ENCODE peak calls at places on chromosomes 7 and 10, in five cellular contexts. F, K, T, Y and L are unnamed samples.

GRCh38 chr7:139702811-139703467 is 74.9 kb downstream of the HIPK2 start:
- DNase-seq in Y (no peak), F (no peak), K (no peak), T (no peak), L (no peak)

GRCh38 chr10:131935260-131935659 is 34.5 kb downstream of the PPP2R2D start:
- DNase-seq in T (no peak), K (no peak), F (no peak), Y (no peak), L (no peak)

GRCh38 chr7:491292-491957 is 28.2 kb downstream of the PDGFA start:
- DNase-seq in K (no peak), T (peak), F (no peak), Y (no peak), L (no peak)

GRCh38 chr10:121084675-121085070 is 233.5 kb downstream of the WDR11 start:
- DNase-seq in T (no peak), F (no peak), Y (no peak), K (no peak), L (no peak)

GRCh38 chr7:122770943-122771342 is 68.2 kb upstream of the RNF148 start:
- DNase-seq in Y (no peak), T (no peak), F (no peak), K (no peak), L (no peak)

GRCh38 chr10:84525120-84525806 is 196.9 kb downstream of the CCSER2 start:
- DNase-seq in F (no peak), T (no peak), K (no peak), Y (no peak), L (no peak)

GRCh38 chr10:28250782-28251181 is 52.1 kb downstream of the MPP7 start:
- DNase-seq in T (no peak), F (peak), K (peak), Y (no peak), L (no peak)

GRCh38 chr7:78437118-78437517 is 638.5 kb downstream of the PHTF2 start:
- DNase-seq in Y (peak), K (peak), T (no peak), F (peak), L (no peak)

GRCh38 chr10:8042864-8043568 is 11.5 kb upstream of the GATA3 start:
- DNase-seq in Y (no peak), K (no peak), F (no peak), T (no peak), L (no peak)

GRCh38 chr7:151759591-151760042 is 117.3 kb downstream of the PRKAG2 start:
- DNase-seq in K (peak), T (no peak), Y (peak), F (peak), L (peak)

GRCh38 chr7:80879849-80880248 is 39.0 kb downstream of the SEMA3C start:
- DNase-seq in T (no peak), Y (peak), K (no peak), F (peak), L (no peak)

GRCh38 chr10:44949127-44949802 is 10.3 kb upstream of the RASSF4 start:
- DNase-seq in T (no peak), Y (no peak), F (no peak), K (no peak), L (no peak)

GRCh38 chr7:98240961-98241673 is 10.9 kb downstream of the TECPR1 start:
- DNase-seq in Y (peak), T (no peak), K (no peak), F (peak), L (peak)

GRCh38 chr7:123096434-123096833 is 100.9 kb upstream of the TAS2R16 start:
- DNase-seq in T (no peak), K (peak), Y (no peak), F (no peak), L (no peak)

DNA sequence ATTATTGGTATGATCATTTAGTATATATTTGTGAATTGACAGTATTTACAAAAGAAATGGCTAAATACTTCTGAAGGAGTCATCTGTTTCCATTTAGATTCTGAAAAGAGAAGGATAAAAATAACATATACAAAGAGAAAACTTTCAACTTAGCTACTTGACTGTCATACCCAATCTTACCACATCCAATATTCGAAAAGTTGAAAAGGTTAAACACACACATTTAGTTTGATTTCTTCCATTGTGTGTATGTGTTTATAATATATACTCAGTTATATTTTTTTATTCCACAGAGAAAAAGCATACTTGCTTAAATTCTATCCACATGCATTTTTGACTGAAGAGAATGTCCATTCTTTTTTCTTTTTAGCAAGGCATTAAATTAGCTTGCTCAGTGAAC is 470.7 kb downstream of the TFEC start:
- DNase-seq in F (no peak), T (no peak), K (no peak), Y (no peak), L (no peak)
- TF ChIP-seq CTCF in F (no peak), T (no peak), K (no peak), Y (no peak), L (no peak)

DNA sequence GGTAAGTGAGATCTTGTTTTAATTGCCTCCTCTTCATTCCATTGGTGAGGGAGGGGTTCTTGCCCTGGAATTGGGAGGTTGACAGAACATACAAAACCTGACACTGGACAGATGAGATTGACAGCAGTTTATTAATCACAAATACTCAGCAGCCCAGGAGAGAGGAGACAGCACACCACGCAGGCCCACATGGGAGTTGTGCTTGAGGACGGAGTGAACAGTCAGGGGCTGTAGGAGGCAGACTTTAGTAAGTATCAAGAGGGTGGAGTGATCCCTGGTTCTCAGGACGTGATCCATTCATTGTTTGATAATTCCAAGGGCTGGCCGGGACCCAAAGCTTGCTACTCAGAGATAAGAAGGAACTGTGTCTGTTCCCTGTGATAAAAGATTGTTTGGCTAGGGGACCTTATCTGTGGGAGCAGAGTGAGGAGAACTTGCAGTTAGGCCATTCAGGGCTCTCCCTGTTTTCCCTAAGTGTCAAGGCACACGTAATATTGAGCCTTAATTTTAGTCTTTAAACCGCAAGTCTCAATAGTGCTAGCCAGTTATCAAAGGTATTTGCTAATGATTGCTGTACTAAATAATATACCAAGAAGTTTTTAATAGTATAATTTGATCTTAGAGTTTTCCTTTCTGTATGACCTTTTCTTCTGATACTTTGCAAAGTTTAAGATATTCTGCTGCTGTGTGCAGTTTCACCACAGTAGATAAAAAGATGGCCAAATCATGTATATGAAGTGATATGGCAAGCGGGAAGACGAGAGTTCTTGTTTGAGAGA is 14.5 kb downstream of the CAPZA2 start:
- DNase-seq in F (peak), K (no peak), T (peak), Y (no peak), L (peak)
- TF ChIP-seq CTCF in F (peak), K (no peak), T (peak), Y (no peak), L (peak)

GRCh38 chr10:74055383-74056065 is 57.6 kb downstream of the VCL start:
- DNase-seq in F (no peak), K (no peak), T (no peak), Y (no peak), L (no peak)

GRCh38 chr10:74058071-74058470 is 60.2 kb downstream of the VCL start:
- DNase-seq in F (no peak), T (no peak), Y (no peak), K (no peak), L (no peak)

GRCh38 chr10:74056081-74056818 is 58.3 kb downstream of the VCL start:
- DNase-seq in K (peak), F (peak), Y (no peak), T (no peak), L (no peak)

GRCh38 chr10:74063256-74063655 is 65.3 kb downstream of the VCL start:
- DNase-seq in F (peak), K (no peak), Y (peak), T (no peak), L (no peak)

GRCh38 chr10:74058658-74059057 is 60.7 kb downstream of the VCL start:
- DNase-seq in K (no peak), F (peak), Y (no peak), T (no peak), L (no peak)
- TF ChIP-seq CTCF in K (no peak), F (no peak), Y (no peak), T (peak), L (peak)

GRCh38 chr10:43390791-43391190 is 18.2 kb downstream of the HNRNPF start:
- DNase-seq in T (no peak), F (peak), Y (no peak), K (peak), L (peak)
- TF ChIP-seq CTCF in T (peak), F (peak), Y (peak), K (peak), L (peak)

GRCh38 chr10:78427497-78428031 is 393.9 kb downstream of the RPS24 start:
- DNase-seq in T (no peak), Y (no peak), K (no peak), F (no peak), L (no peak)

GRCh38 chr10:78420946-78421732 is 387.5 kb downstream of the RPS24 start:
- DNase-seq in K (no peak), F (no peak), Y (no peak), T (no peak), L (no peak)

GRCh38 chr10:78428579-78428978 is 394.9 kb downstream of the RPS24 start:
- DNase-seq in K (no peak), Y (no peak), F (no peak), T (no peak), L (no peak)

GRCh38 chr10:78426181-78426580 is 392.5 kb downstream of the RPS24 start:
- DNase-seq in T (no peak), Y (no peak), F (no peak), K (no peak), L (no peak)

DNA sequence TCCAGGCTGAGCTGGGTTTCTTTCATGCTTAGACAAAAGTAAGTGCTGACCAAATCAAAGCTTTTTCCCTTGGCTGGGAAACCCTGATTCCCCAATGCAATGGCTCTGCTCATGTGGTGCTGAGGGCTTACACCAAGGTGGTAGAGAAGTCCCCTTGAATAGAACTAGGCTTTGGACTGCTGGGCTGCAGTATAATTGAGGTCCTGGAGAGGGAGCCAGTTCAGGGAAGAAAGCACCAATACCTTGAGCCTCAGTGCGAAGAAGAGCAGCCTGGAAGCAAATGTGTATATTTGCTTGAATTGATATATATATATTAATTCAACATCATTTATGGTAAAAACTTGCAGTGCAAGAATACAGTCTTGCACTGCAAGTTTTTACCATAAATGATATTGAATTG is 391.1 kb downstream of the RPS24 start:
- DNase-seq in Y (no peak), T (no peak), K (no peak), F (peak), L (no peak)
- TF ChIP-seq CTCF in Y (no peak), T (peak), K (peak), F (peak), L (peak)

GRCh38 chr10:81130014-81130413 is 592.3 kb downstream of the SH2D4B start:
- DNase-seq in Y (no peak), K (no peak), T (no peak), F (no peak), L (no peak)
- TF ChIP-seq CTCF in Y (no peak), K (no peak), T (no peak), F (no peak), L (no peak)

GRCh38 chr7:54859066-54859465 is 100.1 kb upstream of the SEC61G start:
- DNase-seq in Y (no peak), F (peak), T (no peak), K (no peak), L (no peak)
- TF ChIP-seq CTCF in Y (no peak), F (no peak), T (no peak), K (no peak), L (no peak)

DNA sequence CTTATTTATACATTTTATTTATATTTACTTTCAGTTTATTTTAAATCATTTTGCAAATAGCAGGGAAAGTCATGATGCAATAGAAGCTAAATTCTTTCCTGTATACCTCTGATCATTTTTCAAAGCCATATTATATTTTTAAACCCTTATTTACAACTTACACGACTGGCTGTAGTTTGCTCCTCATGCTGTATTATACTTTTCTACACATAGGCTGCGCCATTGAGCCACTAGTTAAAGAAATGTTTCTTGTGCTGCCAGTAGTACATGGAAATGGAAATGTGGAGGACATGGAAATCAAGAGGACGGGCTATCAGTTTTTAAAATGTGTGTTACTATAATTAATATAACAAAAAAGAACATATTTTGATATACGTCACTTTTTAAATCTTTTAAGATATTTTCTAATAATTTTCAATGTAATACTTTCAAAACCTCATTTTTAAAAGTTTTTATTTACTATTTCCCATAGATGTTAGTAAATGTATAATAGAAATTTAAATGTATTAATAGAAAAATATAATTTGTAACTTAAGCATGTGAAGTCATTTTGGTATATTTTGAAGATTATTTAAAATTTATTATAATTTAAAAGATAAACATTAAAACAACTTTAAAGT is 118.5 kb downstream of the VTI1A start:
- DNase-seq in F (peak), Y (peak), K (peak), T (no peak), L (peak)
- TF ChIP-seq CTCF in F (peak), Y (peak), K (peak), T (peak), L (peak)

GRCh38 chr7:105269397-105269796 is 119.3 kb downstream of the SRPK2 start:
- DNase-seq in T (no peak), F (no peak), Y (no peak), K (no peak), L (no peak)

GRCh38 chr7:105270117-105270516 is 118.6 kb downstream of the SRPK2 start:
- DNase-seq in T (no peak), K (no peak), F (no peak), Y (no peak), L (no peak)

GRCh38 chr7:105267244-105267643 is 121.5 kb downstream of the SRPK2 start:
- DNase-seq in T (no peak), F (no peak), Y (no peak), K (no peak), L (no peak)

GRCh38 chr7:105268511-105269392 is 120.0 kb downstream of the SRPK2 start:
- DNase-seq in Y (peak), K (peak), T (no peak), F (peak), L (peak)

GRCh38 chr7:105268056-105268455 is 120.7 kb downstream of the SRPK2 start:
- DNase-seq in T (no peak), Y (peak), K (peak), F (peak), L (no peak)
- TF ChIP-seq CTCF in T (no peak), Y (no peak), K (no peak), F (no peak), L (no peak)